ENCODE peak calls at places on chromosomes 6 and 20, in nine cellular contexts. U, J, O, Q, V, T, N, M and E are unnamed samples.

GRCh38 chr6:1094306-1094705 is 217.6 kb upstream of the FOXQ1 start:
- DNase-seq in U (peak), J (no peak), O (no peak), Q (no peak), V (no peak), T (no peak), N (peak), M (no peak), E (no peak)

GRCh38 chr6:36786055-36786675 is 53.1 kb downstream of the CPNE5 start:
- DNase-seq in U (no peak), J (no peak), O (no peak), Q (no peak), V (no peak), T (no peak), N (no peak), M (no peak), E (no peak)

GRCh38 chr20:42857446-42857845 is 332.3 kb downstream of the PTPRT start:
- DNase-seq in U (peak), J (no peak), O (no peak), Q (no peak), V (no peak), T (no peak), N (no peak), M (no peak), E (no peak)

GRCh38 chr20:62707981-62708521 is 585 bp upstream of the NTSR1 start:
- DNase-seq in U (peak), J (no peak), O (no peak), Q (no peak), V (no peak), T (no peak), N (no peak), M (no peak), E (no peak)

GRCh38 chr6:69784595-69785377 is 12.0 kb downstream of the LMBRD1 start:
- DNase-seq in U (no peak), J (no peak), O (no peak), Q (no peak), V (no peak), T (no peak), N (no peak), M (no peak), E (no peak)

GRCh38 chr6:89299451-89299850 is 15.6 kb downstream of the GABRR2 start:
- DNase-seq in U (no peak), J (no peak), O (no peak), Q (peak), V (no peak), T (no peak), N (no peak), M (no peak), E (no peak)

GRCh38 chr6:106165885-106166485 is 79.8 kb downstream of the PRDM1 start:
- DNase-seq in U (peak), J (no peak), O (no peak), Q (no peak), V (no peak), T (no peak), N (peak), M (no peak), E (no peak)

GRCh38 chr6:118187568-118188164 is 280.6 kb downstream of the SLC35F1 start:
- DNase-seq in U (no peak), J (peak), O (no peak), Q (no peak), V (no peak), T (no peak), N (peak), M (peak), E (no peak)

GRCh38 chr6:125808060-125808459 is 17.3 kb downstream of the NCOA7 start:
- DNase-seq in U (no peak), J (no peak), O (no peak), Q (no peak), V (no peak), T (no peak), N (no peak), M (no peak), E (no peak)

GRCh38 chr6:68533339-68533795 is 101.7 kb upstream of the ADGRB3 start:
- DNase-seq in U (no peak), J (no peak), O (no peak), Q (no peak), V (no peak), T (no peak), N (no peak), M (no peak), E (no peak)

GRCh38 chr20:8331740-8332412 is 199.8 kb downstream of the PLCB1 start:
- DNase-seq in U (peak), J (no peak), O (peak), Q (no peak), V (no peak), T (no peak), N (peak), M (peak), E (no peak)

GRCh38 chr20:34575756-34576155 is 17.2 kb downstream of the MAP1LC3A start:
- DNase-seq in U (no peak), J (no peak), O (no peak), Q (no peak), V (no peak), T (no peak), N (no peak), M (no peak), E (no peak)

GRCh38 chr6:46350714-46351113 is 140.5 kb downstream of the RCAN2 start:
- DNase-seq in U (no peak), J (no peak), O (no peak), Q (no peak), V (no peak), T (no peak), N (no peak), M (no peak), E (no peak)

GRCh38 chr6:131107166-131107565 is 28.1 kb upstream of the AKAP7 start:
- DNase-seq in U (peak), J (no peak), O (no peak), Q (no peak), V (no peak), T (no peak), N (peak), M (no peak), E (no peak)

GRCh38 chr20:38072885-38073284 is 39.3 kb downstream of the RPRD1B start:
- DNase-seq in U (no peak), J (no peak), O (no peak), Q (no peak), V (no peak), T (no peak), N (peak), M (no peak), E (no peak)

GRCh38 chr6:158560787-158561246 is 926 bp downstream of the TMEM181 start:
- DNase-seq in U (peak), J (no peak), O (no peak), Q (peak), V (no peak), T (peak), N (peak), M (no peak), E (no peak)

GRCh38 chr6:158558415-158559306 is 1.2 kb upstream of the TMEM181 start:
- DNase-seq in U (no peak), J (no peak), O (no peak), Q (no peak), V (no peak), T (no peak), N (no peak), M (no peak), E (no peak)

GRCh38 chr6:158559338-158559894 is 475 bp upstream of the TMEM181 start:
- DNase-seq in U (no peak), J (no peak), O (no peak), Q (no peak), V (no peak), T (no peak), N (no peak), M (no peak), E (no peak)

GRCh38 chr6:158561247-158561884 is 1.5 kb downstream of the TMEM181 start:
- DNase-seq in U (no peak), J (no peak), O (no peak), Q (no peak), V (no peak), T (no peak), N (no peak), M (no peak), E (no peak)

DNA sequence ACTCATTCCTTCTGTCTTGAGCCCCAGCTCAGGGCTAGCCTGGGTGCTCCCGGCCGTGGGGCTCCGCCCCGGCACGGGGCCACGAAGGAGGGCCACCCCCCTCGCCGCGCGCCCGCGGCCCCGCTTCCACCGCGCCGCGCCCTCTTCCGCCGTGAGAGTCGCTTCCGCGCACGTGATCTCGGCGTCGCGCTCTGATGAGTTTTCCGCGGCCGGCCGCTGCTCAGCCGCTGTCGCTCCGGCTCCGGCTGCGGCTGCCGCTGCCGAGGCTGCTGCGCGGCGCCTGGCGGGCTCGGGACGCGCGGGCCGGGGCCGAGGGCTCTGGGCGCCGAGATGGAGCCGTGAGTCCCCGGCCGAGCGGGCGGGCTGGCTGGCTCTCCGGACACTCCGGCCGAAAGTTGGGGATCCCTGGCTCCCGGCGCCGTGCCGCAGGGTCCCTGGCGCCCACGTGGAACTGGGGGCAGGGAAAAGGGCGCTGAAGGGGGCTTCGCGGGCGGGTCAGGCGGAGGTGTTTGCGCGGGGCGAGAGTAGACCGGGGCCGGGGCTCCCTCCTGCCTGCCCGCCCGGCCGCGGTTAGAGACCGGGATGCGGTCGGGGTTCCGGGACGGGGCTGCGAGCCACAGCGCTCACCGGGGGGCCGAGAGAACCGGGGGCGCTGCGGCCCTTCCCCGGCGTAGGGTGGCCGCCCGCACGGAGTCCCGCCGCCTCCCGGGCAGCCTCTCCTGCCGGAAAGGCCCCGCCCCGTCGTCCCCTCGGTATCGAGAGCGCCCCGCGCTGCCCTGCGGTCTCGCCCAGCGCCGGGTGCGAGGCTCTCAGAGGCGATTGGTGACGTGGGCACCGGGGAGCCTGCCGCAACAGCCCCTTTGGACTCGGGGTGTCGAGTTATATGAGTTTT is at the start of gene TMEM181:
- DNase-seq in U (peak), J (peak), O (peak), Q (peak), V (peak), T (peak), N (peak), M (peak), E (peak)
- TF ChIP-seq CTCF in U (no peak), J (no peak), O (no peak), Q (no peak), V (no peak), T (no peak), N (peak), M (no peak), E (no peak)

DNA sequence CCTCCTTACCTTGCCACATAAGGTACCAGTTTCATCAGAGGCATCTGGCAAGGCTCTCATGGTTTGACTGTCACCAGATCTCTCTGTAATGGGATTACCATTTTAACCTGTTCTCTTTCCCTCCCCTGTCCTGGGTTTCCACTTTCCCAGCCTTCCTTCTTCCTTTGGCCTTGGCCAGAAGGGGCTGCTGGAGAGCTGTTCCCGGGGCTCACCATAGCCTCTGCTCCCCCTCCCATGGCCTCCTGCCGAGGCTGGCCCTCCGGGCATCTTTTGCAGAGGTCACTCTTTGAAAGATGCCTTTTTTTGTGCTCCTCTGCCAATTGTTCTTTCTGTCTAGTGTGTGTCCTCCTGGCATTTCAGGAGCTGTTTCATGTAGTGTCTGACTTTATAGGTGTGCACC is 100.7 kb upstream of the SCP2D1 start:
- DNase-seq in U (no peak), J (no peak), O (no peak), Q (no peak), V (no peak), T (no peak), N (no peak), M (no peak), E (no peak)
- TF ChIP-seq CTCF in U (peak), J (no peak), O (no peak), Q (no peak), V (peak), T (no peak), N (peak), M (no peak), E (no peak)

GRCh38 chr20:4947817-4948559 is 53.3 kb downstream of the SLC23A2 start:
- DNase-seq in U (no peak), J (no peak), O (no peak), Q (no peak), V (no peak), T (no peak), N (no peak), M (no peak), E (no peak)
- TF ChIP-seq CTCF in U (no peak), J (no peak), O (no peak), Q (no peak), V (no peak), T (no peak), N (no peak), M (no peak), E (no peak)

GRCh38 chr6:13220266-13220665 is 108.1 kb downstream of the TBC1D7 start:
- DNase-seq in U (no peak), J (no peak), O (no peak), Q (no peak), V (no peak), T (no peak), N (no peak), M (no peak), E (no peak)
- TF ChIP-seq CTCF in U (no peak), J (no peak), O (no peak), Q (no peak), V (no peak), T (no peak), N (no peak), M (no peak), E (no peak)

GRCh38 chr6:169577974-169578373 is 123.9 kb downstream of the WDR27 start:
- DNase-seq in U (no peak), J (no peak), O (no peak), Q (no peak), V (no peak), T (no peak), N (peak), M (no peak), E (no peak)
- TF ChIP-seq CTCF in U (no peak), J (no peak), O (no peak), Q (no peak), V (no peak), T (no peak), N (peak), M (no peak), E (no peak)